ENCODE peak calls at places on chromosome 2, in four cellular contexts. C is CD4-positive, CD25-positive, alpha-beta regulatory T cell; K is dorsolateral prefrontal cortex; N is OCI-M1. Z is an unnamed sample.

GRCh38 chr2:54945401-54946219 is 104.6 kb downstream of the RTN4 start:
- DNase-seq in C (no peak), K (no peak), N (no peak), Z (peak)

GRCh38 chr2:112924855-112925254 is 13.9 kb downstream of the IL37 start:
- DNase-seq in C (no peak), K (no peak), N (no peak), Z (no peak)

GRCh38 chr2:236530512-236530911 is 39.1 kb upstream of the ACKR3 start:
- DNase-seq in C (no peak), K (no peak), N (no peak), Z (no peak)

GRCh38 chr2:174673405-174673804 is 75.8 kb upstream of the WIPF1 start:
- DNase-seq in C (no peak), K (no peak), N (no peak), Z (no peak)

GRCh38 chr2:134119672-134120159 is 134.2 kb upstream of the MGAT5 start:
- DNase-seq in C (peak), K (peak), N (peak), Z (peak)

GRCh38 chr2:200592414-200593075 is 6.7 kb downstream of the AOX1 start:
- DNase-seq in C (no peak), K (no peak), N (peak), Z (no peak)

GRCh38 chr2:225270861-225271260 is 128.6 kb upstream of the NYAP2 start:
- DNase-seq in C (no peak), K (no peak), N (peak), Z (peak)

GRCh38 chr2:189580267-189580661 is 322 bp downstream of the SLC40A1 start:
- DNase-seq in C (no peak), K (no peak), N (peak), Z (peak)

GRCh38 chr2:216478151-216478550 is 20.5 kb upstream of the RPL37A start:
- DNase-seq in C (no peak), K (no peak), N (no peak), Z (peak)

GRCh38 chr2:234678721-234679120 is 181.8 kb upstream of the ARL4C start:
- DNase-seq in C (no peak), K (no peak), N (no peak), Z (no peak)

GRCh38 chr2:86074256-86074655 is 31.4 kb downstream of the POLR1A start:
- DNase-seq in C (no peak), K (no peak), N (no peak), Z (no peak)

GRCh38 chr2:55875434-55876135 is 48.0 kb downstream of the EFEMP1 start:
- DNase-seq in C (no peak), K (no peak), N (no peak), Z (no peak)

GRCh38 chr2:165176780-165177179 is 27.1 kb downstream of the SCN3A start:
- DNase-seq in C (no peak), K (no peak), N (no peak), Z (no peak)

GRCh38 chr2:60555066-60555793 is 1.8 kb upstream of the BCL11A start:
- DNase-seq in C (peak), K (no peak), N (peak), Z (peak)

GRCh38 chr2:192124576-192124975 is 70.2 kb downstream of the TMEFF2 start:
- DNase-seq in C (no peak), K (no peak), N (no peak), Z (no peak)

GRCh38 chr2:232300894-232301387 is 77.6 kb upstream of the ALPP start:
- DNase-seq in C (no peak), K (no peak), N (no peak), Z (no peak)

GRCh38 chr2:471560-471959 is 183.7 kb upstream of the ALKAL2 start:
- DNase-seq in C (no peak), K (no peak), N (no peak), Z (no peak)

GRCh38 chr2:3102081-3102914 is 275.3 kb downstream of the EIPR1 start:
- DNase-seq in C (no peak), K (no peak), N (no peak), Z (no peak)

GRCh38 chr2:1653137-1653789 is 91.1 kb downstream of the PXDN start:
- DNase-seq in C (no peak), K (no peak), N (no peak), Z (no peak)

GRCh38 chr2:8653485-8653884 is 28.4 kb upstream of the ID2 start:
- DNase-seq in C (no peak), K (no peak), N (no peak), Z (peak)

GRCh38 chr2:10400568-10400977 is 47.6 kb downstream of the ODC1 start:
- DNase-seq in C (no peak), K (no peak), N (peak), Z (no peak)

GRCh38 chr2:233928594-233929351 is 11.6 kb downstream of the TRPM8 start:
- DNase-seq in C (no peak), K (no peak), N (peak), Z (no peak)

GRCh38 chr2:223954401-223954800 is 2.9 kb upstream of the MRPL44 start:
- DNase-seq in C (no peak), K (no peak), N (no peak), Z (no peak)

GRCh38 chr2:230995821-230996220 is at the start of gene SPATA3:
- DNase-seq in C (no peak), K (no peak), N (no peak), Z (no peak)

GRCh38 chr2:127398239-127398590 is 10.4 kb upstream of the MAP3K2 start:
- DNase-seq in C (no peak), K (no peak), N (peak), Z (peak)

GRCh38 chr2:101616411-101616810 is 81.1 kb upstream of the MAP4K4 start:
- DNase-seq in C (no peak), K (peak), N (no peak), Z (peak)

GRCh38 chr2:1781291-1782080 is 37.2 kb upstream of the PXDN start:
- DNase-seq in C (no peak), K (no peak), N (no peak), Z (no peak)

GRCh38 chr2:12448846-12449480 is 267.8 kb upstream of the TRIB2 start:
- DNase-seq in C (no peak), K (no peak), N (peak), Z (no peak)

GRCh38 chr2:120949027-120949956 is 213.6 kb downstream of the GLI2 start:
- DNase-seq in C (no peak), K (no peak), N (peak), Z (no peak)

GRCh38 chr2:10305715-10306114 is 3.0 kb downstream of the HPCAL1 start:
- DNase-seq in C (no peak), K (no peak), N (peak), Z (no peak)

GRCh38 chr2:4255491-4255890 is 552.1 kb downstream of the DCDC2C start:
- DNase-seq in C (no peak), K (no peak), N (no peak), Z (no peak)

GRCh38 chr2:3805120-3805519 is 101.7 kb downstream of the DCDC2C start:
- DNase-seq in C (no peak), K (no peak), N (peak), Z (peak)

GRCh38 chr2:162282765-162283425 is 35.6 kb downstream of the IFIH1 start:
- DNase-seq in C (no peak), K (no peak), N (no peak), Z (no peak)

GRCh38 chr2:54331095-54331835 is 75.2 kb upstream of the TSPYL6 start:
- DNase-seq in C (no peak), K (no peak), N (no peak), Z (peak)

GRCh38 chr2:60335533-60336237 is 217.8 kb downstream of the BCL11A start:
- DNase-seq in C (no peak), K (no peak), N (no peak), Z (peak)